ENCODE peak calls at places on chromosomes 12 and 14, in five cellular contexts. O, J, K, A and M are unnamed samples. For H3K36me3, the result is how much of the 10 kb centered on the place peaks cover.

GRCh38 chr14:59274991-59275391 is 86.5 kb downstream of the DAAM1 start:
- DNase-seq in O (peak), J (no peak), K (peak), A (peak), M (peak)

GRCh38 chr12:25997401-25997973 is 39.0 kb downstream of the RASSF8 start:
- DNase-seq in O (peak), J (no peak), K (no peak), A (peak), M (no peak)

GRCh38 chr14:21090940-21091663 is 7.4 kb downstream of the ZNF219 start:
- DNase-seq in O (no peak), J (no peak), K (no peak), A (no peak), M (no peak)

GRCh38 chr14:100676089-100676685 is 50.5 kb upstream of the DLK1 start:
- DNase-seq in O (no peak), J (no peak), K (no peak), A (no peak), M (no peak)

GRCh38 chr14:64234877-64235651 is 59.1 kb downstream of the ESR2 start:
- DNase-seq in O (peak), J (peak), K (no peak), A (peak), M (peak)

GRCh38 chr12:84694111-84694510 is 218.5 kb downstream of the SLC6A15 start:
- DNase-seq in O (peak), J (no peak), K (no peak), A (no peak), M (no peak)

GRCh38 chr12:77973579-77973978 is 142.9 kb downstream of the NAV3 start:
- DNase-seq in O (no peak), J (no peak), K (no peak), A (no peak), M (no peak)

GRCh38 chr14:30883508-30884294 is 9.3 kb downstream of the COCH start:
- DNase-seq in O (no peak), J (no peak), K (no peak), A (no peak), M (no peak)

GRCh38 chr12:100752841-100753240 is 41.7 kb upstream of the ANO4 start:
- DNase-seq in O (peak), J (no peak), K (no peak), A (peak), M (no peak)

GRCh38 chr12:62250671-62251608 is 9.3 kb upstream of the USP15 start:
- DNase-seq in O (peak), J (no peak), K (no peak), A (peak), M (peak)

GRCh38 chr12:60489071-60489470 is 893.2 kb downstream of the SLC16A7 start:
- DNase-seq in O (peak), J (no peak), K (no peak), A (peak), M (no peak)

GRCh38 chr12:29867823-29868222 is 84.1 kb upstream of the TMTC1 start:
- DNase-seq in O (no peak), J (no peak), K (no peak), A (no peak), M (no peak)

GRCh38 chr14:48331421-48331820 is 656.0 kb upstream of the MDGA2 start:
- DNase-seq in O (peak), J (no peak), K (no peak), A (no peak), M (no peak)

GRCh38 chr12:67766370-67766769 is 117.8 kb downstream of the DYRK2 start:
- DNase-seq in O (peak), J (no peak), K (no peak), A (peak), M (no peak)

GRCh38 chr14:56057071-56057865 is 60.9 kb upstream of the PELI2 start:
- DNase-seq in O (peak), J (no peak), K (no peak), A (no peak), M (no peak)

GRCh38 chr14:92929689-92930608 is 7.0 kb downstream of the CHGA start:
- DNase-seq in O (no peak), J (no peak), K (peak), A (no peak), M (no peak)

GRCh38 chr14:79162833-79163232 is 992.7 kb downstream of the NRXN3 start:
- DNase-seq in O (no peak), J (no peak), K (no peak), A (no peak), M (no peak)

GRCh38 chr12:112906712-112907414 is at the start of gene OAS1:
- DNase-seq in O (peak), J (peak), K (no peak), A (peak), M (peak)

GRCh38 chr12:1830981-1831930 is 10.9 kb downstream of the LRTM2 start:
- DNase-seq in O (peak), J (no peak), K (peak), A (peak), M (no peak)

GRCh38 chr14:34368115-34368970 is 93.7 kb downstream of the SPTSSA start:
- DNase-seq in O (peak), J (no peak), K (no peak), A (peak), M (no peak)

GRCh38 chr12:121439715-121440114 is 39.8 kb downstream of the RNF34 start:
- DNase-seq in O (no peak), J (no peak), K (no peak), A (no peak), M (no peak)

GRCh38 chr12:121442028-121442948 is 42.4 kb downstream of the RNF34 start:
- DNase-seq in O (no peak), J (no peak), K (peak), A (no peak), M (no peak)

GRCh38 chr12:121441555-121441954 is 41.6 kb downstream of the RNF34 start:
- DNase-seq in O (no peak), J (peak), K (no peak), A (no peak), M (no peak)

GRCh38 chr12:121438905-121439304 is 39.0 kb downstream of the RNF34 start:
- DNase-seq in O (no peak), J (no peak), K (no peak), A (no peak), M (no peak)

DNA sequence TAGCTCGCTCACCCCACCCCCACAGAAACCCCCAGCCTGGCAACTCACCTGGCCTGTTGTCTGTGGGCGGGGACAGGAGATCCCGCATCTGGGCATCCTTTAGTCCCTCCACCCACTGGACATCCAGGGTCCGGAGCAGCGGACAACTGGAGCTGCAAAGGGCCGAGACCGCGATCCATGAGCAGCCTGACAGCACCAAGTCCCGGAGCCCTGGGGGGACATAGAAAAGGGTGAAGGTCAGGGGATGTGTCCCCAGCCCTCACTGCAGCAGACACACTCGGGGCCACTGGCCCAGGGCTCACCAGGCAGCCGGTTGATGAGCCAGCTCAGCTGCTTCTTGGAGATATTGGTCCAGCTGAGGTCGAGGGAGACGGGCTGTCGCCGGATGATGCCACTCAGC is 40.9 kb downstream of the RNF34 start:
- DNase-seq in O (no peak), J (no peak), K (no peak), A (no peak), M (no peak)
- H3K36me3 ChIP-seq in O (under half), J (half or more), K (half or more), A (under half), M (half or more)

DNA sequence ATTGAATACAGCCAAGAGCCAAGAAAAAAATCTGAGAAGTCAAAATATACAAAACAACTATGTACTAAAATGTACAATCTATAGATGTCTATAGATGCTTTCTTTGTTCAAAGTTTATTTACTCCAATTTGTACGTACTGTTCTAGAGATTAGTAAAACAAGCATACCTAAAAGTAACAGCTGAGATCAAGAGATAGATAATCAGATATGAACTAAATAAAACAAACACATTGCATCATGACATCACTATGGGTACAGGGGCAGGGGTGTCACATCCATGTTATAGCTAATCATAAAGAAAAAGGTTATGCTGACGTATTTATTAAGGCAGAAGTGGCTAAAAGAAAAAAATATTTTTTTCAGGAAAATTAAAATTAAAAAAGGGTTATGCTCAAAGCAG is 72.0 kb upstream of the BBS10 start:
- DNase-seq in O (no peak), J (no peak), K (no peak), A (no peak), M (no peak)
- H3K36me3 ChIP-seq in O (under half), J (under half), K (under half), A (under half), M (under half)

GRCh38 chr12:21478756-21479455 is 22.5 kb downstream of the RECQL start:
- DNase-seq in O (no peak), J (no peak), K (no peak), A (no peak), M (no peak)

GRCh38 chr12:21485998-21486397 is 15.4 kb downstream of the RECQL start:
- DNase-seq in O (no peak), J (no peak), K (no peak), A (no peak), M (no peak)

DNA sequence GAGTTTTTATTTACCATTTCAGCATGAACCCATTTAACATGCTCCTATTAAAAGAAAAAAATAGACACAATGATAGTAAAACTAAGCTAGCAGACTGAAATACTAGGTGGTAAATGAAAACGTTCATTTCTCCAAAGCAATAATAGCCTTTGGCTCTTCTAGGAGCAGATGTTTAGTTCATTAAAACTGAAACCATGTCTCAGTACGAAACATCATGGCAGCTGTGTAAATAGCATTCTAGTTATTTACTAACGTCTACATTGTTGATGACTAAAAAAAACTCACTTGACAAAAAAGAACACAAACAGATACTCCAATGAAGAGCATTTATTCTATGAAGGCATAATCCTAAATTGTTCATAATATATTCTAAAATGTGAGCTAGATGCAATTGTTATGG is 17.9 kb downstream of the RECQL start:
- DNase-seq in O (no peak), J (no peak), K (no peak), A (no peak), M (no peak)
- H3K36me3 ChIP-seq in O (under half), J (under half), K (half or more), A (under half), M (under half)

GRCh38 chr12:12897286-12897685 is 5.9 kb downstream of the GPRC5A start:
- DNase-seq in O (no peak), J (no peak), K (no peak), A (no peak), M (no peak)

GRCh38 chr12:12899530-12900380 is 8.4 kb downstream of the GPRC5A start:
- DNase-seq in O (peak), J (no peak), K (no peak), A (peak), M (peak)

GRCh38 chr12:12898911-12899511 is 7.6 kb downstream of the GPRC5A start:
- DNase-seq in O (no peak), J (no peak), K (no peak), A (no peak), M (no peak)

GRCh38 chr12:12896261-12896660 is 4.9 kb downstream of the GPRC5A start:
- DNase-seq in O (peak), J (no peak), K (no peak), A (peak), M (no peak)

GRCh38 chr12:12898136-12898712 is 6.9 kb downstream of the GPRC5A start:
- DNase-seq in O (no peak), J (no peak), K (no peak), A (no peak), M (no peak)
- H3K36me3 ChIP-seq in O (under half), J (under half), K (under half), A (under half), M (under half)

GRCh38 chr12:56236985-56237384 is 7.1 kb downstream of the SLC39A5 start:
- DNase-seq in O (no peak), J (no peak), K (no peak), A (no peak), M (no peak)
- H3K36me3 ChIP-seq in O (under half), J (under half), K (under half), A (under half), M (under half)

DNA sequence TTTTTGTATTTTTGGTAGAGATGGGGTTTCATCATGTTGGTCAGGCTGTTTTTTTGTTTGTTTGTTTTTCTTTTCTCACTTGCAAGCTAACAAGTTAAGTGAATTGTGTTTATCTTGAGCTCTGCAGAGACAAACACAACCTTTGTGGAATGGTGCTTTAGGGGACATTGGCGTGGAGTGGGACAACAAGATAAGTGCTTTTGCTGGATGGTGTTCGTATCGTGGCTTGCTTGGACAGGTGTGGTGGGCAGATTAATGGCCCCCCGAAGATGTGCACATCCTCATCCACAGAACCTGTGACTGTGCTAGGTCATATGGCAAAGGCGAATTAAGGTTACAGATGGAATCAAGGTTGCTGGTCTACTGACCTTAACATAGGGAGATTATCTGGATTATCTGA is 7.0 kb downstream of the MLXIP start:
- DNase-seq in O (no peak), J (no peak), K (no peak), A (no peak), M (no peak)
- H3K36me3 ChIP-seq in O (under half), J (under half), K (under half), A (under half), M (under half)

DNA sequence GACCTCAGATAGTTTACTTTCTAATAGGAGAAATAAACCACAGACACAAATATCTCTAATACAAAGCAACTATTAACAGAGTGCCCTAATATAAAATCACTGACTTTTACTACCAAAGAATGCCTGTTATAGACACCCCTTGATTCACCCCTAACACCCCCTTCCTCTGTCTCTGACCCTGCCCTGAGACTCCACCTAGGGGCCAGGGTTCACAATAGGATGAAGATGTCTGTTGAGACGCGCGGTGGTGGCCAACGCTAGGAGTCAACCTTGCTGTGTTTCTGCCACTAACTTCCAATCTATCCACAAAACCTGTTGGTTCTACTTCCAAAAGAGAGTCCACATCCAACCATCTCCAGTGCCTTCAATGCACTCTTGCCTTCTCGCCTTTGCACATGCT is 10.9 kb upstream of the TC2N start:
- DNase-seq in O (no peak), J (no peak), K (peak), A (no peak), M (no peak)
- H3K36me3 ChIP-seq in O (under half), J (under half), K (under half), A (under half), M (under half)

GRCh38 chr12:121451931-121452330 is 52.0 kb downstream of the RNF34 start:
- DNase-seq in O (no peak), J (no peak), K (no peak), A (no peak), M (no peak)
- H3K36me3 ChIP-seq in O (under half), J (under half), K (under half), A (under half), M (under half)

GRCh38 chr14:51701956-51702355 is 50.2 kb downstream of the FRMD6 start:
- DNase-seq in O (peak), J (no peak), K (no peak), A (no peak), M (no peak)

GRCh38 chr14:51703787-51704186 is 52.1 kb downstream of the FRMD6 start:
- DNase-seq in O (no peak), J (no peak), K (no peak), A (no peak), M (no peak)

DNA sequence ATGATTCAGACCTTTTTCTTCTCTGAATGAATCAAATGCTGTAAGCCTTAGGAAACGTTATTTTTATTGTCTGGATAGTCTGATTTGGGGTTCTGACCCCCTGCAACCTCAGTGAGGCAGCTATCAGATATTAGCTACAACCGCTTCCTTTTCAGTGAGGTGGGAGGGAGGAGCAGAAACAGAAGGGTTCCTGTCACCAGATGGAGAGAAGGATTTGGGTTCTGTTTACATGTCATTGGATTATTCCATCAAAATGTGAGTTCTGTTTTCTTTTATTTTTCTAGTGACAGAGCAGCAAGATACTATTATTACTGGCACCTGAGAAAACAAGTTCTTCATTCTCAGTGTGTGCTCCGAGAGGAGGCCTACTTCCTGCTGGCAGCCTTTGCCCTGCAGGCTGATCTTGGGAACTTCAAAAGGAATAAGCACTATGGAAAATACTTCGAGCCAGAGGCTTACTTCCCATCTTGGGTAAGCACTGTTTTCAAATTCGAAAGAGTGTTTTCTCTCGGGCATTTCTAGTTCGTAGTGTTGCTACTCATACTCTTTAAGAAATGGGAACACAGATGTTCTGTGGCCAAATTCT is 52.8 kb downstream of the FRMD6 start:
- DNase-seq in O (no peak), J (no peak), K (no peak), A (no peak), M (no peak)
- H3K36me3 ChIP-seq in O (under half), J (under half), K (under half), A (under half), M (under half)

GRCh38 chr12:124370851-124371250 is 76.0 kb downstream of the RFLNA start:
- DNase-seq in O (no peak), J (no peak), K (no peak), A (no peak), M (no peak)
- H3K36me3 ChIP-seq in O (under half), J (half or more), K (half or more), A (under half), M (under half)